ENCODE peak calls at places on chromosomes 6 and 20, in six cellular contexts. A is AG04449, T is SHP77 treated with DMSO at 0.1 percent for 48 hours, O is osteoblast, K is AG09319, J is NCI-H1417. P is an unnamed sample.

GRCh38 chr6:13563009-13563408 is 11.4 kb upstream of the SIRT5 start:
- DNase-seq in K (no peak), J (no peak), O (no peak), A (no peak), T (no peak), P (peak; percentile 74)

GRCh38 chr6:161186173-161186769 is 87.6 kb downstream of the AGPAT4 start:
- DNase-seq in A (peak; percentile 46), J (no peak), O (peak; percentile 96), K (peak; percentile 38), T (no peak), P (no peak)

GRCh38 chr6:54730767-54731665 is 115.6 kb upstream of the FAM83B start:
- DNase-seq in K (no peak), J (no peak), T (no peak), A (no peak), O (no peak), P (no peak)

GRCh38 chr6:87001494-87001893 is 64.2 kb downstream of the HTR1E start:
- DNase-seq in O (no peak), J (no peak), T (no peak), A (no peak), K (no peak), P (no peak)

GRCh38 chr6:12923644-12924235 is 207.2 kb downstream of the PHACTR1 start:
- DNase-seq in K (no peak), O (no peak), A (no peak), T (no peak), J (no peak), P (no peak)

GRCh38 chr20:22453244-22454080 is 130.9 kb downstream of the FOXA2 start:
- DNase-seq in T (peak; percentile 84), K (no peak), A (no peak), J (peak; percentile 31), O (no peak), P (no peak)

GRCh38 chr6:153104220-153104619 is 26.9 kb downstream of the RGS17 start:
- DNase-seq in J (no peak), K (no peak), T (no peak), A (no peak), O (no peak), P (no peak)

GRCh38 chr6:136201735-136202134 is 48.4 kb downstream of the MTFR2 start:
- DNase-seq in T (peak; percentile 7), J (no peak), K (no peak), A (no peak), O (no peak), P (no peak)

GRCh38 chr6:116159782-116160524 is 34.0 kb upstream of the COL10A1 start:
- DNase-seq in J (no peak), O (no peak), A (peak; percentile 7), T (no peak), K (no peak), P (no peak)

GRCh38 chr20:62420846-62421715 is 6.3 kb downstream of the RBBP8NL start:
- DNase-seq in T (no peak), O (no peak), K (no peak), A (no peak), J (no peak), P (peak; percentile 28)

GRCh38 chr20:52001999-52002666 is 189.4 kb downstream of the ZFP64 start:
- DNase-seq in T (no peak), K (no peak), J (no peak), A (no peak), O (no peak), P (no peak)

GRCh38 chr6:57974653-57975052 is 657.2 kb downstream of the PRIM2 start:
- DNase-seq in O (no peak), A (no peak), K (no peak), J (no peak), T (no peak), P (no peak)

GRCh38 chr20:63979549-63980316 is at the start of gene SAMD10:
- DNase-seq in O (peak; percentile 85), K (no peak), J (peak; percentile 58), A (no peak), T (peak; percentile 83), P (no peak)

GRCh38 chr6:317452-318144 is 25.3 kb downstream of the DUSP22 start:
- DNase-seq in J (no peak), T (no peak), A (no peak), O (no peak), K (no peak), P (no peak)

GRCh38 chr20:17854307-17854903 is 114.2 kb downstream of the SNX5 start:
- DNase-seq in T (peak; percentile 45), J (no peak), O (peak; percentile 86), A (no peak), K (no peak), P (peak; percentile 40)

GRCh38 chr6:144314003-144314485 is 28.9 kb downstream of the UTRN start:
- DNase-seq in J (peak; percentile 72), A (no peak), T (no peak), O (peak; percentile 72), K (peak; percentile 29), P (no peak)

GRCh38 chr20:52845044-52845443 is 127.1 kb upstream of the TSHZ2 start:
- DNase-seq in A (no peak), J (no peak), O (no peak), T (no peak), K (no peak), P (no peak)

GRCh38 chr20:51265366-51265765 is 242.5 kb upstream of the KCNG1 start:
- DNase-seq in K (no peak), A (no peak), T (no peak), O (no peak), J (no peak), P (no peak)

GRCh38 chr6:13526718-13527668 is 39.6 kb upstream of the GFOD1 start:
- DNase-seq in J (no peak), O (peak; percentile 69), K (no peak), T (peak; percentile 70), A (no peak), P (peak; percentile 76)

GRCh38 chr20:63135411-63135810 is 80.5 kb downstream of the YTHDF1 start:
- DNase-seq in J (no peak), K (no peak), O (no peak), T (no peak), A (no peak), P (no peak)

GRCh38 chr6:6414946-6415345 is 94.5 kb upstream of the F13A1 start:
- DNase-seq in K (no peak), A (no peak), T (no peak), O (no peak), J (no peak), P (no peak)

GRCh38 chr6:112202639-112203341 is 51.6 kb downstream of the LAMA4 start:
- DNase-seq in O (no peak), A (no peak), J (no peak), K (no peak), T (no peak), P (no peak)

GRCh38 chr6:151067684-151068596 is 171.8 kb upstream of the AKAP12 start:
- DNase-seq in J (no peak), A (peak; percentile 95), T (no peak), O (peak; percentile 70), K (peak; percentile 88), P (no peak)

GRCh38 chr6:129183681-129184216 is 300.8 kb downstream of the LAMA2 start:
- DNase-seq in T (no peak), J (no peak), A (no peak), K (no peak), O (no peak), P (no peak)

GRCh38 chr6:15332441-15332840 is 86.6 kb downstream of the JARID2 start:
- DNase-seq in O (no peak), J (no peak), T (no peak), K (no peak), A (no peak), P (no peak)

P was measured in WERI-Rb-1.